ENCODE peak calls at places on chromosome 19, in five cellular contexts. One of them, this sample, is unnamed.

GRCh38 chr19:40282920-40283319 is 2.2 kb downstream of the AKT2 start:
- DNase-seq in K562: no peak
- DNase-seq in HepG2: no peak
- DNase-seq in SK-N-SH: no peak
- DNase-seq in GM12878: no peak
- DNase-seq in this sample: no peak

GRCh38 chr19:4051175-4052101 is 15.3 kb downstream of the ZBTB7A start:
- DNase-seq in HepG2: peak; percentile 44
- DNase-seq in K562: no peak
- DNase-seq in SK-N-SH: no peak
- DNase-seq in GM12878: no peak
- DNase-seq in this sample: peak; percentile 78

GRCh38 chr19:28943651-28944050 is 269.3 kb downstream of the UQCRFS1 start:
- DNase-seq in GM12878: no peak
- DNase-seq in K562: peak; percentile 57
- DNase-seq in SK-N-SH: no peak
- DNase-seq in HepG2: no peak
- DNase-seq in this sample: no peak

GRCh38 chr19:16627194-16627927 is 643 bp downstream of the MED26 start:
- DNase-seq in GM12878: no peak
- DNase-seq in K562: no peak
- DNase-seq in HepG2: peak; percentile 10
- DNase-seq in SK-N-SH: peak; percentile 44
- DNase-seq in this sample: no peak

GRCh38 chr19:14237011-14237941 is 31.3 kb upstream of the ADGRL1 start:
- DNase-seq in GM12878: no peak
- DNase-seq in SK-N-SH: no peak
- DNase-seq in K562: no peak
- DNase-seq in HepG2: no peak
- DNase-seq in this sample: no peak

GRCh38 chr19:18322318-18322758 is 538 bp downstream of the LSM4 start:
- DNase-seq in HepG2: peak; percentile 74
- DNase-seq in GM12878: no peak
- DNase-seq in SK-N-SH: peak; percentile 73
- DNase-seq in K562: peak; percentile 82
- DNase-seq in this sample: peak; percentile 57

GRCh38 chr19:40519352-40520322 is 52.8 kb downstream of the SPTBN4 start:
- DNase-seq in SK-N-SH: no peak
- DNase-seq in GM12878: no peak
- DNase-seq in HepG2: no peak
- DNase-seq in K562: no peak
- DNase-seq in this sample: no peak

GRCh38 chr19:30722801-30723200 is 350.6 kb downstream of the ZNF536 start:
- DNase-seq in GM12878: no peak
- DNase-seq in HepG2: no peak
- DNase-seq in SK-N-SH: no peak
- DNase-seq in K562: no peak
- DNase-seq in this sample: no peak

GRCh38 chr19:48539503-48540096 is 12.4 kb upstream of the SULT2B1 start:
- DNase-seq in GM12878: no peak
- DNase-seq in HepG2: no peak
- DNase-seq in K562: peak; percentile 12
- DNase-seq in SK-N-SH: peak; percentile 63
- DNase-seq in this sample: no peak

GRCh38 chr19:13033244-13033643 is 38.0 kb downstream of the NFIX start:
- DNase-seq in HepG2: no peak
- DNase-seq in SK-N-SH: no peak
- DNase-seq in K562: no peak
- DNase-seq in GM12878: no peak
- DNase-seq in this sample: peak; percentile 33
- TF ChIP-seq CTCF in HepG2: peak; percentile 27
- TF ChIP-seq CTCF in SK-N-SH: peak; percentile 49
- TF ChIP-seq CTCF in K562: no peak
- TF ChIP-seq CTCF in GM12878: peak; percentile 16
- TF ChIP-seq CTCF in this sample: no peak

DNA sequence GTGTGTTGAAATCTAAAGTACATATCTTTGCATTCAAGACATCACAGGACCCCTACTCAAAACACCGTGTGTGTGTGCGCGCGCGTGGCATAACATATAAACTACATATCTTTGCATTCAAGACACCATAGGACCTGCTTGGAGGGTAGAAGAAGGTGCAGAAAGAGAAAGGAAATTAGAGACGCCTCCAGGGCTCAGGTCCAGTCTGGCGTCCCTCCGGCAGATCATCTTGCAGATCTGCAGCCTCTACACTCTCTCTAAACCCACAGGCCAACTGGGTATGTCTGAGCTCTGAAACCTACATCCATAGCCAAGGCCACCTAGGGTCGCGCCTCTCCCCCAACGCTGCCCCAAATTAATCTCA is 659 bp upstream of the PAFAH1B3 start:
- DNase-seq in HepG2: no peak
- DNase-seq in K562: peak; percentile 23
- DNase-seq in SK-N-SH: peak; percentile 25
- DNase-seq in GM12878: no peak
- DNase-seq in this sample: no peak
- TF ChIP-seq REST in HepG2: no peak
- TF ChIP-seq REST in K562: no peak
- TF ChIP-seq REST in SK-N-SH: no peak
- TF ChIP-seq REST in GM12878: no peak
- TF ChIP-seq REST in this sample: no peak

GRCh38 chr19:43781630-43782310 is 997 bp upstream of the KCNN4 start:
- DNase-seq in GM12878: no peak
- DNase-seq in HepG2: no peak
- DNase-seq in SK-N-SH: no peak
- DNase-seq in K562: no peak
- DNase-seq in this sample: no peak

GRCh38 chr19:43784251-43784980 is 3.6 kb upstream of the KCNN4 start:
- DNase-seq in HepG2: no peak
- DNase-seq in SK-N-SH: no peak
- DNase-seq in K562: peak; percentile 87
- DNase-seq in GM12878: no peak
- DNase-seq in this sample: no peak

GRCh38 chr19:43782311-43782660 is 1.5 kb upstream of the KCNN4 start:
- DNase-seq in HepG2: no peak
- DNase-seq in GM12878: no peak
- DNase-seq in K562: no peak
- DNase-seq in SK-N-SH: no peak
- DNase-seq in this sample: no peak

GRCh38 chr19:43783636-43784035 is 2.9 kb upstream of the KCNN4 start:
- DNase-seq in SK-N-SH: no peak
- DNase-seq in GM12878: no peak
- DNase-seq in K562: no peak
- DNase-seq in HepG2: no peak
- DNase-seq in this sample: no peak

DNA sequence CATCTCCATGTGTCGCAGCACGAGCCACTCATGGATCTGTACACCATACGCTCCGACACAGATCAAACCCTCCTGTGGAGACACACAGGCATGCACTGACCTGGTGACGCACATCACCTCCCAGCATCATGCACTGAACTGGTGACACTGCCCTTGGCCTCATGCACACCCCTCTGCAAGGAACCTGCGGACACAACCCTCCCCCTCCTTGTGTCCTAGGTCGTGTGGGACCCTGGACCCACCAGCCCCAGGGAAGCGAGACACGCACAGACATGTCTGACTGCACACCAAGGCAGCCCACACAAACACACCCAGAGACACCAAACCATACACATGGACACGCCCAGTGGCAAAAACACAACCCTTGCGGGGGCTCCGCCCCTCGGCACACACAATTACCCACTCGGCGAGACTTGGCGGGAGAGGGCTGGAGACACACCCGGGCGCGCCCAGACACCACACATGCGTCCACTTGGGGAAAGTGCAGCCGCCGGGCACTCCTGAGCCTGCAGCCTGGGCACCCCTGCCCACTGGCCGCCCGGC is 2.0 kb upstream of the KCNN4 start:
- DNase-seq in K562: no peak
- DNase-seq in HepG2: no peak
- DNase-seq in GM12878: no peak
- DNase-seq in SK-N-SH: no peak
- DNase-seq in this sample: no peak
- TF ChIP-seq GABPA in K562: no peak
- TF ChIP-seq GABPA in HepG2: no peak
- TF ChIP-seq GABPA in GM12878: no peak
- TF ChIP-seq GABPA in SK-N-SH: no peak
- TF ChIP-seq GABPA in this sample: no peak

DNA sequence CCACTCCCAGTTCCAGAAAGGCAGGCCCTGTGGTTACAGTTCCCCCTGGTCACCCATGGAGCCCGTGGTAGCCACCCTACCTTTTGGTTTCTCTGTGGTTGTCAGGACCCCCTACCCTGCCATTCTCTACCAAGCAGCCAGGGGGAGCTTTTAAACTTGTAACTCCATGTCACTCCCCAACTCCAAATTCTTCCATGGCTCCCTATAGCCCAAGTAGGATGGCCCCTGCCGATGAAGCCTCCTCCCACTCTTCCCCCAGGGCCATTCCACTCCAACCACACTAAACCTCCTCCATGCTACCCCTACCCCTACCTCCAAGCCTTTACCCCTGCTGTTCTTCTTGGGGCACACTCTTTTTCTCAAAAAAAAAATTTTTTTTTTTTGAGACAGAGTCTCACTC is 2.2 kb downstream of the S1PR2 start:
- DNase-seq in K562: peak; percentile 70
- DNase-seq in GM12878: no peak
- DNase-seq in HepG2: peak; percentile 48
- DNase-seq in SK-N-SH: peak; percentile 45
- DNase-seq in this sample: peak; percentile 33
- TF ChIP-seq CTCF in K562: peak; percentile 61
- TF ChIP-seq CTCF in GM12878: peak; percentile 60
- TF ChIP-seq CTCF in HepG2: peak; percentile 61
- TF ChIP-seq CTCF in SK-N-SH: peak; percentile 53
- TF ChIP-seq CTCF in this sample: peak; percentile 3

This sample was measured in HL-60.